ENCODE peak calls at places on chromosome 19, in four cellular contexts. I, F, J and M are unnamed samples.
A peak's percentile ranks its signal among the peaks of the same experiment; 100 is the strongest.

GRCh38 chr19:1566392-1567115 is 1.6 kb downstream of the MEX3D start:
- DNase-seq in I (no peak), F (peak; percentile 88), J (no peak), M (peak; percentile 35)

GRCh38 chr19:37928527-37929286 is 21.7 kb downstream of the SIPA1L3 start:
- DNase-seq in I (no peak), F (no peak), J (no peak), M (peak; percentile 68)

GRCh38 chr19:343451-343931 is 1.1 kb downstream of the MIER2 start:
- DNase-seq in I (no peak), F (peak; percentile 66), J (no peak), M (no peak)

GRCh38 chr19:9565900-9566705 is 18.2 kb downstream of the ZNF121 start:
- DNase-seq in I (no peak), F (no peak), J (no peak), M (no peak)

GRCh38 chr19:10214784-10215183 is 16.3 kb downstream of the S1PR2 start:
- DNase-seq in I (no peak), F (no peak), J (no peak), M (no peak)

GRCh38 chr19:34416021-34416545 is 11.9 kb downstream of the PDCD2L start:
- DNase-seq in I (no peak), F (no peak), J (no peak), M (no peak)

GRCh38 chr19:41421973-41422372 is 5.2 kb downstream of the B3GNT8 start:
- DNase-seq in I (no peak), F (no peak), J (no peak), M (no peak)

GRCh38 chr19:37218592-37218935 is 550 bp downstream of the ZNF383 start:
- DNase-seq in I (no peak), F (no peak), J (no peak), M (no peak)

GRCh38 chr19:19366691-19367396 is 38.6 kb upstream of the GATAD2A start:
- DNase-seq in I (peak; percentile 58), F (no peak), J (peak; percentile 95), M (peak; percentile 86)

GRCh38 chr19:7943444-7944176 is at the start of gene TIMM44:
- DNase-seq in I (peak; percentile 99), F (peak; percentile 100), J (peak; percentile 99), M (peak; percentile 100)

GRCh38 chr19:6654347-6655310 is 15.3 kb downstream of the TNFSF14 start:
- DNase-seq in I (peak; percentile 34), F (no peak), J (no peak), M (peak; percentile 63)

GRCh38 chr19:47891622-47891922 is 5.5 kb upstream of the SULT2A1 start:
- DNase-seq in I (no peak), F (peak; percentile 5), J (no peak), M (no peak)

GRCh38 chr19:58406818-58407657 is 1.4 kb upstream of the ZNF584 start:
- DNase-seq in I (no peak), F (peak; percentile 35), J (no peak), M (no peak)

GRCh38 chr19:3125900-3126524 is 9.8 kb upstream of the GNA15 start:
- DNase-seq in I (peak; percentile 64), F (no peak), J (peak; percentile 60), M (peak; percentile 71)

GRCh38 chr19:47618771-47619170 is 9.8 kb downstream of the BICRA start:
- DNase-seq in I (no peak), F (peak; percentile 89), J (no peak), M (peak; percentile 84)

GRCh38 chr19:32029235-32029634 is 316.2 kb upstream of the ZNF507 start:
- DNase-seq in I (no peak), F (no peak), J (no peak), M (no peak)
- H3K27ac ChIP-seq in I (no peak overlapping the region), F (no peak overlapping the region), J (no peak overlapping the region), M (no peak overlapping the region)

DNA sequence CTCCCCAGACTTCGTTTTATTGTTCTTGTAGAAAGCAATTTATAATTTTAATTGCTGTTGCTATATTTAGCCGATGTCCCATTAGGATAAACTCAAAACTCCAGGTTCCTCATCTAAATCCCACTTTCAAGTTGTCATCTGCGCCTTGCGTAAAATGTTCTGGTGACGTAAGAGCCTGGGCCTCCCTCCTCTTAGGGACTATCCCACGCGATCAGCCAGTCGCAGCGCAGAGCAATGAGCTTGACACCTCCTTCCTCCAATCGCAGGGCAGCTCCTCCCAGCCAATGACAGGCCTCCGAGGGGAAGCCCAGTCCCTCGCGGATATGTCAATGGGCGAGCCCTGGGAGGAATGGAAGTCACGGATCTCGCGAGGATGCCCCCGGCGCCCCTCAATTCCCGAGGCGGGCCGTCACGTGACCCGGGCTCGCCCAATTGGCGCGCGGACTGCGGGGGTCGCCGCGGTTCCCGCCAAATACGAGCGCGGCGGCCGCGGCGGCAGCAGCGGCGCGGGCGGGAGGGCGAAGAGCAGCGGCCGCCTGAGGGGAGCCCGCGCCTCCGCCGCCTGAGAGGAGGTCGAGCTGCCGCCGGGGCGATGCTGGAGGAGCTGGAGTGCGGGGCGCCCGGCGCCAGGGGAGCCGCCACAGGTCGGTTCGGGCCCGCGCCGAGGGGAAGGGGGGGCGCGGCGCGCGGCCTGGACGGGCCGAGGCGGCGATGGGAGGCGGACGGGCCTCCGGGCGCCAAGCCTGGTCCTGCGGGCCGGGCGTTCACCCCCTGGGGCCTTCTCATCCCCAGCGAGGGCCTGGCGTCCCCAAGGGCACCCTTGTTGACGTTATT is at the start of gene CHAF1A:
- DNase-seq in I (peak; percentile 99), F (peak; percentile 100), J (peak; percentile 100), M (peak; percentile 100)
- H3K9me3 ChIP-seq in I (no peaks in the 10 kb centered on the region), F (no peaks in the 10 kb centered on the region), J (no peaks in the 10 kb centered on the region), M (no peaks in the 10 kb centered on the region)

DNA sequence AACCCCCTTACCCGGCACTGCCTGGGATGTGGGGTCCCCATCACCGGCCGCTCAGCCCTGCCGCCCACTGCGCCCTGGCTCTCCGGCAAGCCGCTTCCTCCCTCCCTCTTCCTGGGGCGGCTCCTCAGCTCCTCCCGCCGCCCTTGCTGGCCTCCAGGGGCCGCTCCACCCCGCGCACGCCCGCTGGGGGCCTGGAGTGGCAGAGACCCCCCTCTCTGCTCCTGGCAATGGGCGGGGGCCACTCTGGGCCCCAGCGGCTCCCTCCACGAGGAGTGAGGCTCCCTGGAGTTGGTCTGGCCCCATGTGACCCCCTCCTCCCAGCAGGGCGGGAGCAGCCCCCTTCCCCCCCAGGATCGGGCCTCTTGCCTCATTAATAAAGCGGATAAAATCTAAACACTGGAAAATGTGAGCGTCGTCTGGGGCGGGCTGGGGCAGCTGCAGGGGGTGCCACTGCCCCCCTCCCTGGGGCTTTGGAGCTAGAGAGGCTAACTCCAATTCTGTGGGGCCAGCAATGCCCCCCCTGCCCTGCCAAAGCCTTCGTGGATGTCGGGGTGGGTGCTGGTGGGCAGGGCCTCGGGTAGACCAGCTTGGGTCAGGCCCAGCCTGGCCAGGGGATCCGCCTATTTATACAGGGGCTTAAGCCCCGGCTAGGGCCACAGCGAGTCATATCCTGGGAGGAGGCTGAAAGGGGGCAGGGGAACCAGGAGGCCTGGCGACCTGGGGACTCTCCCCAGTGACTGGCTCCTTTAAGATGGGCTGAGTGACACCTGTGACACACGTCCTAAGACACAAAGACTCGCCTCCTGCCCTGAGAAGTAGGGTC is at the start of gene PTGER1:
- DNase-seq in I (no peak), F (no peak), J (peak; percentile 21), M (no peak)
- H3K27ac ChIP-seq in I (no peak within 1 kb of the TSS), F (peak within 1 kb of the TSS; percentile 26), J (peak within 1 kb of the TSS; percentile 51), M (no peak within 1 kb of the TSS)

GRCh38 chr19:56856822-56857221 is 16.3 kb upstream of the PEG3 start:
- DNase-seq in I (no peak), F (no peak), J (no peak), M (no peak)
- H3K9me3 ChIP-seq in I (peaks cover 4% of the 10 kb centered on the region), F (no peaks in the 10 kb centered on the region), J (peaks cover 19% of the 10 kb centered on the region), M (no peaks in the 10 kb centered on the region)

GRCh38 chr19:11639245-11639601 is 41.9 kb downstream of the ZNF627 start:
- DNase-seq in I (no peak), F (no peak), J (no peak), M (no peak)
- H3K27ac ChIP-seq in I (no peak overlapping the region), F (no peak overlapping the region), J (no peak overlapping the region), M (no peak overlapping the region)

DNA sequence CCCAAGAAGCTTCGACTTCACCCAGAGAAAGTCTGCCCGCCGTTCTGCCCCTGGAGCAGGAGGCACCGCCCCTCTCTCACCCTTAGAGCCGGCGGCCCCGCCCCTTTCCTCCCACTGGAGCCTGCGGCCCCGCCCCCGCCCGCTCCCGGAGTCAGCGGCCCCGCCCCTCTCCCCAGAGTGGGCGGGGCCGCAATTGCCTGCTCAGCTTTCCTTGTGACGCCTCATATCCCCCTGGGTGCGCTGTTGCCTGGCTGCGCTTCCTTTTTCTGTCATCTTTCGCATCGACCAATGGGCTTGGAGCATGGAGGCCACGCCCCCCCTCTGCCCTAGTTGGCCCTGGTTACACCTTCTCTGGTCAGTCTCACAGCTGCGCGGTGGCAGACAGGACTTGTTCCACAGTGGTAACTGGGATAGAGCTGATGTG is 38.2 kb upstream of the ZNF492 start:
- DNase-seq in I (no peak), F (no peak), J (no peak), M (no peak)
- H3K9me3 ChIP-seq in I (no peaks in the 10 kb centered on the region), F (no peaks in the 10 kb centered on the region), J (peaks cover 19% of the 10 kb centered on the region), M (peaks cover 11% of the 10 kb centered on the region)

GRCh38 chr19:51338563-51339312 is 3.2 kb downstream of the VSIG10L start:
- DNase-seq in I (peak; percentile 77), F (peak; percentile 91), J (peak; percentile 56), M (peak; percentile 86)
- H3K27ac ChIP-seq in I (peak overlapping the region; percentile 62), F (peak overlapping the region; percentile 69), J (peak overlapping the region; percentile 55), M (peak overlapping the region; percentile 71)

DNA sequence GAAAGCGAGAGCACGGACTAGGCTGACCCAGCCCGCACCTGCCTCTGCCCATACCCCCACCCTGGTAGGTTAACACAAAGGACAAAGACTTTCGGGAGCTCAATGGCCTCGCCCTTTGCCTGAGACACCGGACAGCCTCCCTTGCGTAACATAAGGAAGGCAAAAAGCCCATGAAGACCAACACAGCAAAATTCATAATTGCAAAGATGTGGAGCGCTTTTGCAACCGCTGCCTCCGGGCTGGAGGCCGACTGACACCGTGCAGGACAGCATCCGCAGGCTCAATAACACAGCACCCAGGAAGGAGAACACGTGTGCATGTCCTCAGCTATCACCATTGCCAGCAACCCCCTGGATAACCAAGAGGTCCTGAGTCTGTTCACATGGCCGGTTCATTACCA is 15.4 kb downstream of the LILRA1 start:
- DNase-seq in I (no peak), F (no peak), J (no peak), M (no peak)
- H3K9me3 ChIP-seq in I (no peaks in the 10 kb centered on the region), F (peaks cover 3% of the 10 kb centered on the region), J (no peaks in the 10 kb centered on the region), M (no peaks in the 10 kb centered on the region)

GRCh38 chr19:54209058-54209747 is 8.5 kb downstream of the RPS9 start:
- DNase-seq in I (no peak), F (no peak), J (no peak), M (peak; percentile 17)
- H3K27ac ChIP-seq in I (peak overlapping the region; percentile 57), F (peak overlapping the region; percentile 65), J (peak overlapping the region; percentile 53), M (peak overlapping the region; percentile 92)